ENCODE peak calls at places on chromosomes 16 and 17, in five cellular contexts. One of them, this sample, is unnamed.

GRCh38 chr17:76584427-76585047 is 1.1 kb downstream of the ST6GALNAC2 start:
- DNase-seq in ACHN: no peak
- DNase-seq in mucosa of gallbladder: no peak
- DNase-seq in GM04504: no peak
- DNase-seq in stimulated activated CD4-positive, alpha-beta T cell treated with anti-CD3 and anti-CD28 coated beads, Interleukin-12 subunit alpha, Interleukin-12 subunit beta, amount 100 ng/mL, for 24 hours: no peak
- DNase-seq in this sample: no peak

GRCh38 chr16:27228621-27229501 is 25.5 kb downstream of the KDM8 start:
- DNase-seq in GM04504: no peak
- DNase-seq in ACHN: no peak
- DNase-seq in mucosa of gallbladder: no peak
- DNase-seq in stimulated activated CD4-positive, alpha-beta T cell treated with anti-CD3 and anti-CD28 coated beads, Interleukin-12 subunit alpha, Interleukin-12 subunit beta, amount 100 ng/mL, for 24 hours: no peak
- DNase-seq in this sample: peak

GRCh38 chr16:79632289-79632688 is 31.8 kb upstream of the MAF start:
- DNase-seq in stimulated activated CD4-positive, alpha-beta T cell treated with anti-CD3 and anti-CD28 coated beads, Interleukin-12 subunit alpha, Interleukin-12 subunit beta, amount 100 ng/mL, for 24 hours: no peak
- DNase-seq in mucosa of gallbladder: no peak
- DNase-seq in GM04504: no peak
- DNase-seq in ACHN: no peak
- DNase-seq in this sample: no peak

GRCh38 chr17:77802811-77803220 is 155.7 kb upstream of the TNRC6C start:
- DNase-seq in ACHN: no peak
- DNase-seq in GM04504: no peak
- DNase-seq in mucosa of gallbladder: no peak
- DNase-seq in stimulated activated CD4-positive, alpha-beta T cell treated with anti-CD3 and anti-CD28 coated beads, Interleukin-12 subunit alpha, Interleukin-12 subunit beta, amount 100 ng/mL, for 24 hours: no peak
- DNase-seq in this sample: no peak

GRCh38 chr16:26599786-26600107 is 467.0 kb upstream of the C16orf82 start:
- DNase-seq in ACHN: no peak
- DNase-seq in mucosa of gallbladder: no peak
- DNase-seq in stimulated activated CD4-positive, alpha-beta T cell treated with anti-CD3 and anti-CD28 coated beads, Interleukin-12 subunit alpha, Interleukin-12 subunit beta, amount 100 ng/mL, for 24 hours: no peak
- DNase-seq in GM04504: no peak
- DNase-seq in this sample: no peak

GRCh38 chr17:72588961-72589360 is 468.1 kb downstream of the SOX9 start:
- DNase-seq in GM04504: no peak
- DNase-seq in ACHN: peak
- DNase-seq in stimulated activated CD4-positive, alpha-beta T cell treated with anti-CD3 and anti-CD28 coated beads, Interleukin-12 subunit alpha, Interleukin-12 subunit beta, amount 100 ng/mL, for 24 hours: no peak
- DNase-seq in mucosa of gallbladder: peak
- DNase-seq in this sample: peak

GRCh38 chr17:48543854-48544355 is 1.0 kb downstream of the HOXB2 start:
- DNase-seq in GM04504: no peak
- DNase-seq in stimulated activated CD4-positive, alpha-beta T cell treated with anti-CD3 and anti-CD28 coated beads, Interleukin-12 subunit alpha, Interleukin-12 subunit beta, amount 100 ng/mL, for 24 hours: peak
- DNase-seq in ACHN: no peak
- DNase-seq in mucosa of gallbladder: no peak
- DNase-seq in this sample: no peak

GRCh38 chr17:46876926-46877325 is 25.5 kb downstream of the WNT9B start:
- DNase-seq in mucosa of gallbladder: no peak
- DNase-seq in ACHN: no peak
- DNase-seq in GM04504: no peak
- DNase-seq in stimulated activated CD4-positive, alpha-beta T cell treated with anti-CD3 and anti-CD28 coated beads, Interleukin-12 subunit alpha, Interleukin-12 subunit beta, amount 100 ng/mL, for 24 hours: no peak
- DNase-seq in this sample: no peak

GRCh38 chr17:19290047-19290705 is 53.0 kb downstream of the EPN2 start:
- DNase-seq in mucosa of gallbladder: no peak
- DNase-seq in stimulated activated CD4-positive, alpha-beta T cell treated with anti-CD3 and anti-CD28 coated beads, Interleukin-12 subunit alpha, Interleukin-12 subunit beta, amount 100 ng/mL, for 24 hours: no peak
- DNase-seq in ACHN: no peak
- DNase-seq in GM04504: no peak
- DNase-seq in this sample: no peak

GRCh38 chr16:16045879-16046278 is 96.5 kb downstream of the ABCC1 start:
- DNase-seq in ACHN: no peak
- DNase-seq in stimulated activated CD4-positive, alpha-beta T cell treated with anti-CD3 and anti-CD28 coated beads, Interleukin-12 subunit alpha, Interleukin-12 subunit beta, amount 100 ng/mL, for 24 hours: no peak
- DNase-seq in mucosa of gallbladder: no peak
- DNase-seq in GM04504: no peak
- DNase-seq in this sample: peak

GRCh38 chr16:6558133-6558532 is 774.5 kb upstream of the RBFOX1 start:
- DNase-seq in stimulated activated CD4-positive, alpha-beta T cell treated with anti-CD3 and anti-CD28 coated beads, Interleukin-12 subunit alpha, Interleukin-12 subunit beta, amount 100 ng/mL, for 24 hours: no peak
- DNase-seq in ACHN: no peak
- DNase-seq in GM04504: no peak
- DNase-seq in mucosa of gallbladder: no peak
- DNase-seq in this sample: no peak

GRCh38 chr17:29107084-29107483 is 64.1 kb downstream of the PIPOX start:
- DNase-seq in GM04504: no peak
- DNase-seq in ACHN: no peak
- DNase-seq in stimulated activated CD4-positive, alpha-beta T cell treated with anti-CD3 and anti-CD28 coated beads, Interleukin-12 subunit alpha, Interleukin-12 subunit beta, amount 100 ng/mL, for 24 hours: no peak
- DNase-seq in mucosa of gallbladder: no peak
- DNase-seq in this sample: no peak

GRCh38 chr17:73058022-73058421 is 34.5 kb downstream of the SLC39A11 start:
- DNase-seq in stimulated activated CD4-positive, alpha-beta T cell treated with anti-CD3 and anti-CD28 coated beads, Interleukin-12 subunit alpha, Interleukin-12 subunit beta, amount 100 ng/mL, for 24 hours: no peak
- DNase-seq in mucosa of gallbladder: no peak
- DNase-seq in ACHN: no peak
- DNase-seq in GM04504: no peak
- DNase-seq in this sample: no peak

GRCh38 chr17:78049609-78050008 is 78.9 kb downstream of the TMC6 start:
- DNase-seq in stimulated activated CD4-positive, alpha-beta T cell treated with anti-CD3 and anti-CD28 coated beads, Interleukin-12 subunit alpha, Interleukin-12 subunit beta, amount 100 ng/mL, for 24 hours: no peak
- DNase-seq in mucosa of gallbladder: no peak
- DNase-seq in GM04504: no peak
- DNase-seq in ACHN: no peak
- DNase-seq in this sample: no peak

GRCh38 chr17:81956607-81957589 is 4.1 kb downstream of the NOTUM start:
- DNase-seq in GM04504: no peak
- DNase-seq in ACHN: no peak
- DNase-seq in mucosa of gallbladder: no peak
- DNase-seq in stimulated activated CD4-positive, alpha-beta T cell treated with anti-CD3 and anti-CD28 coated beads, Interleukin-12 subunit alpha, Interleukin-12 subunit beta, amount 100 ng/mL, for 24 hours: no peak
- DNase-seq in this sample: no peak

GRCh38 chr17:62826956-62827355 is 18.8 kb upstream of the MARCHF10 start:
- DNase-seq in mucosa of gallbladder: no peak
- DNase-seq in GM04504: no peak
- DNase-seq in stimulated activated CD4-positive, alpha-beta T cell treated with anti-CD3 and anti-CD28 coated beads, Interleukin-12 subunit alpha, Interleukin-12 subunit beta, amount 100 ng/mL, for 24 hours: no peak
- DNase-seq in ACHN: no peak
- DNase-seq in this sample: no peak

GRCh38 chr17:47720754-47721533 is 12.1 kb upstream of the TBX21 start:
- DNase-seq in GM04504: no peak
- DNase-seq in stimulated activated CD4-positive, alpha-beta T cell treated with anti-CD3 and anti-CD28 coated beads, Interleukin-12 subunit alpha, Interleukin-12 subunit beta, amount 100 ng/mL, for 24 hours: peak
- DNase-seq in ACHN: peak
- DNase-seq in mucosa of gallbladder: no peak
- DNase-seq in this sample: no peak

GRCh38 chr16:84617068-84617630 is 729 bp downstream of the COTL1 start:
- DNase-seq in GM04504: no peak
- DNase-seq in stimulated activated CD4-positive, alpha-beta T cell treated with anti-CD3 and anti-CD28 coated beads, Interleukin-12 subunit alpha, Interleukin-12 subunit beta, amount 100 ng/mL, for 24 hours: peak
- DNase-seq in mucosa of gallbladder: no peak
- DNase-seq in ACHN: peak
- DNase-seq in this sample: no peak

GRCh38 chr16:84724619-84725307 is 25.0 kb downstream of the USP10 start:
- DNase-seq in stimulated activated CD4-positive, alpha-beta T cell treated with anti-CD3 and anti-CD28 coated beads, Interleukin-12 subunit alpha, Interleukin-12 subunit beta, amount 100 ng/mL, for 24 hours: no peak
- DNase-seq in GM04504: no peak
- DNase-seq in mucosa of gallbladder: no peak
- DNase-seq in ACHN: no peak
- DNase-seq in this sample: no peak

GRCh38 chr17:48258317-48258716 is 150.8 kb downstream of the SNX11 start:
- DNase-seq in ACHN: no peak
- DNase-seq in GM04504: no peak
- DNase-seq in stimulated activated CD4-positive, alpha-beta T cell treated with anti-CD3 and anti-CD28 coated beads, Interleukin-12 subunit alpha, Interleukin-12 subunit beta, amount 100 ng/mL, for 24 hours: no peak
- DNase-seq in mucosa of gallbladder: no peak
- DNase-seq in this sample: no peak

GRCh38 chr16:2968368-2968737 is 795 bp upstream of the PAQR4 start:
- DNase-seq in GM04504: no peak
- DNase-seq in ACHN: no peak
- DNase-seq in stimulated activated CD4-positive, alpha-beta T cell treated with anti-CD3 and anti-CD28 coated beads, Interleukin-12 subunit alpha, Interleukin-12 subunit beta, amount 100 ng/mL, for 24 hours: no peak
- DNase-seq in mucosa of gallbladder: no peak
- DNase-seq in this sample: no peak

GRCh38 chr17:32833076-32833475 is 43.8 kb downstream of the MYO1D start:
- DNase-seq in GM04504: no peak
- DNase-seq in mucosa of gallbladder: no peak
- DNase-seq in stimulated activated CD4-positive, alpha-beta T cell treated with anti-CD3 and anti-CD28 coated beads, Interleukin-12 subunit alpha, Interleukin-12 subunit beta, amount 100 ng/mL, for 24 hours: no peak
- DNase-seq in ACHN: no peak
- DNase-seq in this sample: no peak

GRCh38 chr17:35982409-35983191 is 1.3 kb upstream of the CCL16 start:
- DNase-seq in mucosa of gallbladder: no peak
- DNase-seq in stimulated activated CD4-positive, alpha-beta T cell treated with anti-CD3 and anti-CD28 coated beads, Interleukin-12 subunit alpha, Interleukin-12 subunit beta, amount 100 ng/mL, for 24 hours: no peak
- DNase-seq in GM04504: no peak
- DNase-seq in ACHN: no peak
- DNase-seq in this sample: no peak